ENCODE peak calls at places on chromosomes 2 and 18, in four cellular contexts. Y is trophoblast cell; S is Calu3; Z is stimulated activated CD4-positive, alpha-beta T cell treated with anti-CD3 and anti-CD28 coated beads, Interleukin-12 subunit alpha, Interleukin-12 subunit beta, amount 100 ng/mL, for 48 hours. K is an unnamed sample.

GRCh38 chr2:67918471-67918870 is 144.3 kb downstream of the C1D start:
- DNase-seq in S (no peak), Z (no peak), Y (no peak), K (no peak)

GRCh38 chr2:51084750-51085149 is 52.8 kb upstream of the NRXN1 start:
- DNase-seq in S (no peak), Y (peak), Z (no peak), K (no peak)

GRCh38 chr2:233857511-233858118 is 3.3 kb upstream of the HJURP start:
- DNase-seq in S (peak), Y (peak), Z (peak), K (peak)

GRCh38 chr18:69845588-69846506 is 101.8 kb downstream of the CD226 start:
- DNase-seq in Z (no peak), Y (no peak), S (no peak), K (no peak)

GRCh38 chr2:102245266-102246151 is 58.7 kb downstream of the IL1RL2 start:
- DNase-seq in Z (no peak), Y (no peak), S (no peak), K (no peak)

GRCh38 chr2:129646107-129646506 is 333.4 kb upstream of the RAB6C start:
- DNase-seq in Y (no peak), S (no peak), Z (no peak), K (no peak)

GRCh38 chr2:112812318-112813042 is 24.1 kb downstream of the IL1B start:
- DNase-seq in Y (peak), Z (no peak), S (peak), K (no peak)

GRCh38 chr2:25829828-25830227 is 48.5 kb downstream of the ASXL2 start:
- DNase-seq in Z (no peak), S (no peak), Y (no peak), K (no peak)

GRCh38 chr2:180002198-180002597 is 4.9 kb downstream of the CWC22 start:
- DNase-seq in Y (no peak), S (no peak), Z (no peak), K (no peak)

GRCh38 chr2:218031771-218032257 is 29.0 kb upstream of the TNS1 start:
- DNase-seq in S (no peak), Z (no peak), Y (no peak), K (no peak)

GRCh38 chr18:42706618-42707017 is 408.9 kb downstream of the RIT2 start:
- DNase-seq in S (no peak), Z (no peak), Y (peak), K (no peak)

GRCh38 chr18:2854871-2855270 is 8.1 kb downstream of the EMILIN2 start:
- DNase-seq in Z (no peak), S (no peak), Y (no peak), K (no peak)

GRCh38 chr2:129911363-129912065 is 68.0 kb upstream of the RAB6C start:
- DNase-seq in S (no peak), Y (no peak), Z (no peak), K (no peak)

GRCh38 chr18:48330016-48330991 is 78.9 kb downstream of the ZBTB7C start:
- DNase-seq in S (no peak), Z (no peak), Y (no peak), K (no peak)

GRCh38 chr18:31440787-31441186 is 6.8 kb upstream of the DSG3 start:
- DNase-seq in Y (no peak), Z (no peak), S (no peak), K (no peak)

K was measured in CD4-positive, alpha-beta memory T cell.